ENCODE peak calls at places on chromosomes 12 and 14, in seven cellular contexts. J is pancreas; M is CD4-positive, alpha-beta T cell; P is lower lobe of right lung; C is substantia nigra; O is CD4-positive, alpha-beta memory T cell; T is GM23248. H is an unnamed sample.

GRCh38 chr12:106629797-106630669 is 47.2 kb downstream of the RFX4 start:
- DNase-seq in J (no peak), M (no peak), P (no peak), C (no peak), O (no peak), T (peak), H (no peak)

GRCh38 chr12:66716522-66716921 is 37.6 kb upstream of the GRIP1 start:
- DNase-seq in J (no peak), M (no peak), P (no peak), C (no peak), O (no peak), T (no peak), H (no peak)

GRCh38 chr14:98069712-98070133 is 1202.3 kb downstream of the BCL11B start:
- DNase-seq in J (peak), M (no peak), P (no peak), C (no peak), O (no peak), T (peak), H (no peak)

GRCh38 chr14:98227000-98227726 is 1044.8 kb downstream of the BCL11B start:
- DNase-seq in J (no peak), M (peak), P (no peak), C (no peak), O (peak), T (no peak), H (no peak)

GRCh38 chr12:2345902-2346301 is 293.1 kb downstream of the CACNA1C start:
- DNase-seq in J (no peak), M (no peak), P (no peak), C (no peak), O (no peak), T (no peak), H (no peak)

GRCh38 chr12:131057211-131057721 is 103.6 kb downstream of the ADGRD1 start:
- DNase-seq in J (no peak), M (no peak), P (no peak), C (no peak), O (no peak), T (no peak), H (no peak)

GRCh38 chr12:12441891-12442461 is 85.1 kb downstream of the BORCS5 start:
- DNase-seq in J (no peak), M (peak), P (no peak), C (no peak), O (peak), T (no peak), H (no peak)

GRCh38 chr12:62862259-62862881 is 72.6 kb downstream of the PPM1H start:
- DNase-seq in J (no peak), M (no peak), P (no peak), C (no peak), O (no peak), T (peak), H (no peak)

GRCh38 chr12:6553051-6553868 is 2.6 kb downstream of the IFFO1 start:
- DNase-seq in J (no peak), M (no peak), P (no peak), C (no peak), O (no peak), T (peak), H (peak)

GRCh38 chr14:101444116-101444515 is 117.2 kb upstream of the DIO3 start:
- DNase-seq in J (no peak), M (no peak), P (no peak), C (no peak), O (no peak), T (peak), H (no peak)

GRCh38 chr12:97168804-97169203 is 261.7 kb downstream of the NEDD1 start:
- DNase-seq in J (no peak), M (no peak), P (no peak), C (no peak), O (no peak), T (no peak), H (no peak)

DNA sequence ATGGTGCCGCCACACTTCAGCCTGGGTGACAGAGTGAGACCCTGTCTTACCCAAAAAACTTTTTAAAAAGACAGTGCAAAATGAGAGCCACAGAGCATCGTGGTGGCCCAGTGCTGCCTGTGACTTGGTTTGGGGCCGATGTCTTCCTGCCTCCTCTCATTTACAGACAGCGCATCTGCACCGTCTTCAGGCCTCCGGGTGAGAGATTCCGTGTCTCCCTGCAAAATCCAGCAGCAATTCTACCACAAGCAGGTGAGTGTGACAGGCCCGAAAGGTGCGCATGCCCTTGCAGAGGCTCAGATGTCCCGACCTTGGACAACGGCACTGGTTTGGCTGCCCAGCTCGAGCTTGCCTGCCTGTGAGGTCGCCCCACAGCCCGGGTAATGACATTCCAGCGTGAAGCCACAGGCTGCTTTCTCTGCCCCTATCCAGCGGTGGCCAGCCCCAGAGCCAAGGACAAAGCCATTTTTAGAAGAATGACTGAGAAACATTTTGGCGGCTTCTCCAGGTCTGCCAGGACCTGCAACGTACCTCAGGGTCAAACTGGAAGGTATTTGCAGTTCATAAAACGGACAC is 70.3 kb upstream of the RFLNA start:
- DNase-seq in J (no peak), M (no peak), P (no peak), C (no peak), O (no peak), T (no peak), H (no peak)
- H3K27ac ChIP-seq in J (no peak), M (no peak), P (no peak), C (no peak), O (no peak), T (no peak), H (no peak)

GRCh38 chr12:122724641-122725243 is 5.9 kb downstream of the HCAR1 start:
- DNase-seq in J (no peak), M (no peak), P (no peak), C (no peak), O (no peak), T (no peak), H (no peak)
- H3K27ac ChIP-seq in J (no peak), M (no peak), P (no peak), C (no peak), O (no peak), T (no peak), H (no peak)

GRCh38 chr14:35398095-35398584 is 6.4 kb downstream of the NFKBIA start:
- DNase-seq in J (no peak), M (no peak), P (no peak), C (no peak), O (no peak), T (no peak), H (no peak)

GRCh38 chr14:35400707-35401421 is 3.7 kb downstream of the NFKBIA start:
- DNase-seq in J (no peak), M (no peak), P (no peak), C (no peak), O (peak), T (peak), H (no peak)

GRCh38 chr14:35401853-35402252 is 2.7 kb downstream of the NFKBIA start:
- DNase-seq in J (no peak), M (no peak), P (no peak), C (no peak), O (peak), T (peak), H (peak)

GRCh38 chr14:35401422-35401729 is 3.2 kb downstream of the NFKBIA start:
- DNase-seq in J (no peak), M (no peak), P (no peak), C (no peak), O (peak), T (no peak), H (no peak)

DNA sequence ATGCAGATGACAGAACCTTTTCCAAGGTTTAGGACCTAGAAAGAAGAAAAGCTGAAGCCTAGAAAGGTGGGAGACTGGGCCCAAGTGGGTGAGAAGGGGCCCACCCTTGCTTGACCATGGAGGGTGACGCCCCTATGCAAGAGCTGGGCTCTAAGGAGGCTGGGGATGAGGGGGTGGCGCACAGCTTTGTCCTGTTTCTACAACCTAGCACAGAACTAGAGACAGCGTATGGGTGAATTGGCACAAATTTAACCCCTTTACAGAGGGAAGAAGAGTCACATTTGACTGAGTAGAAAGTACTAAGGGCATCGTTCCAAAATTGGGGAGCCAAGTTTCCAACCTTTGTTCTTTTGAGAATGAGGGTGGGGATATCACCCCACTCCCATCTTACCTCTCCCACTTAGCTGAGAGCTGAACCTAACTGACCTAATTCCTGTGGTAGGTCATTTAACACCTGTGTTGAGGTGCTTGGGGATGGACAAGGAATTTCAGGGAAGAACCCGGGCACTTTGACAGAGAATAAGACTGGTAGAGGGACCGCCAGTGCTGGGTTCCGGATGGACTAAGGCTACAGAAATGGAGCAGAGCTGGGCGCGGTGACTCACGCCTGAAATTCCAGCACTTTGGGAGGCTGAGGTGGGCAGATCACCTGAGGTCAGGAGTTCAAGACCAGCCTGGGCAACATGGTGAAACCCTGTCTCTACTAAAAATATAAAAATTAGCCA is 5.3 kb downstream of the NFKBIA start:
- DNase-seq in J (no peak), M (no peak), P (no peak), C (no peak), O (no peak), T (no peak), H (no peak)
- H3K27ac ChIP-seq in J (no peak), M (no peak), P (peak), C (peak), O (no peak), T (no peak), H (peak)

GRCh38 chr12:110501722-110502448 is at the start of the genes RAD9B and VPS29:
- DNase-seq in J (peak), M (peak), P (peak), C (peak), O (peak), T (peak), H (peak)
- H3K27ac ChIP-seq in J (peak), M (peak), P (peak), C (peak), O (peak), T (peak), H (peak)

DNA sequence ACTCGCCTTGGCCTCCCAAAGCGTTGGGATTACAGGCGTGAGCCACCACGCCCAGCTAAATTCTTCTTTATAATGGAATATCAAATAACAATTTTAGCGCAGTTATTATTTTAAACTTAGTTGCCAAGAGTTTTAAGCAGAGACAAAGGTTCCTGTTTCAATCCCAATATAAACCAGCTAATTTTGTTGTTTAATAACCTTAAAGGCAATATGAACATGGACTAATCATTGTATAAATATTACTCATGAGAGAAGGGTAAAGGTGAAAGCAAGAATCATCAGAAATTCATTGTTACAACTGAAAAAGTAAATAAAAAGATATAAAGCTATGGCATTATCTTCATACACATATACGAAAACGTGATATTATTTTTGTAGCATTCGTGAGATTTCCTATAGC is 8.2 kb downstream of the DTD2 start:
- DNase-seq in J (no peak), M (no peak), P (no peak), C (no peak), O (no peak), T (no peak), H (no peak)
- H3K27ac ChIP-seq in J (no peak), M (no peak), P (no peak), C (no peak), O (no peak), T (no peak), H (no peak)

H was measured in left ventricle myocardium inferior.